ENCODE peak calls at places on chromosomes 5 and 9, in eight cellular contexts. K, Y, J, T, G, I, L and N are unnamed samples.

GRCh38 chr5:78961743-78962142 is 23.4 kb downstream of the ARSB start:
- DNase-seq in Y (no peak), J (peak; percentile 49), K (no peak), G (peak; percentile 65), L (no peak), I (peak; percentile 30), T (peak; percentile 52), N (no peak)

GRCh38 chr5:181088289-181088688 is 42.7 kb downstream of the OR2V1 start:
- DNase-seq in I (peak; percentile 16), G (no peak), L (no peak), Y (no peak), K (no peak), J (no peak), T (no peak), N (peak; percentile 7)

GRCh38 chr5:157116483-157116954 is 7.7 kb upstream of the HAVCR2 start:
- DNase-seq in G (no peak), K (no peak), Y (no peak), J (no peak), L (no peak), T (no peak), I (no peak), N (no peak)

GRCh38 chr5:1594336-1595106 is 70.8 kb upstream of the LPCAT1 start:
- DNase-seq in I (no peak), T (peak; percentile 19), L (peak; percentile 37), K (peak; percentile 85), G (peak; percentile 6), J (peak; percentile 91), Y (peak; percentile 31), N (no peak)

GRCh38 chr9:137077010-137077747 is at the start of gene UAP1L1:
- DNase-seq in Y (peak; percentile 32), L (peak; percentile 25), K (peak; percentile 55), T (no peak), J (peak; percentile 47), G (no peak), I (peak; percentile 87), N (peak; percentile 61)

GRCh38 chr9:107144475-107144874 is 138.6 kb upstream of the RAD23B start:
- DNase-seq in J (no peak), K (no peak), Y (no peak), I (no peak), T (no peak), G (no peak), L (no peak), N (no peak)

GRCh38 chr5:79133121-79133656 is 21.6 kb downstream of the BHMT start:
- DNase-seq in L (no peak), T (peak; percentile 13), Y (no peak), K (no peak), G (peak; percentile 61), J (peak; percentile 71), I (peak; percentile 73), N (peak; percentile 47)

GRCh38 chr9:131720330-131720729 is 19.5 kb downstream of the RAPGEF1 start:
- DNase-seq in L (no peak), I (no peak), T (no peak), G (no peak), K (no peak), J (no peak), Y (no peak), N (no peak)

GRCh38 chr5:95713960-95714710 is 17.0 kb upstream of the RHOBTB3 start:
- DNase-seq in I (no peak), K (no peak), G (no peak), Y (no peak), J (no peak), L (no peak), T (no peak), N (no peak)

GRCh38 chr5:15774632-15775031 is 274.7 kb downstream of the FBXL7 start:
- DNase-seq in K (no peak), I (peak; percentile 6), J (no peak), T (no peak), L (no peak), Y (no peak), G (no peak), N (no peak)

GRCh38 chr5:36390640-36391039 is 88.9 kb upstream of the RANBP3L start:
- DNase-seq in K (no peak), G (no peak), Y (no peak), L (no peak), T (no peak), I (no peak), J (no peak), N (no peak)

GRCh38 chr5:151456321-151456940 is 9.0 kb downstream of the SLC36A1 start:
- DNase-seq in J (no peak), Y (no peak), G (no peak), T (no peak), K (no peak), I (no peak), L (no peak), N (no peak)

GRCh38 chr5:165673499-165673898 is 2168.1 kb downstream of the MAT2B start:
- DNase-seq in G (no peak), L (no peak), T (no peak), I (no peak), Y (no peak), K (no peak), J (no peak), N (no peak)

GRCh38 chr5:1805326-1805725 is 4.1 kb downstream of the NDUFS6 start:
- DNase-seq in K (no peak), Y (no peak), G (no peak), J (no peak), L (no peak), T (no peak), I (no peak), N (no peak)

GRCh38 chr5:158958048-158958994 is 141.4 kb downstream of the EBF1 start:
- DNase-seq in Y (no peak), G (no peak), L (no peak), J (no peak), K (no peak), I (no peak), T (no peak), N (no peak)

GRCh38 chr5:13625616-13626198 is 318.8 kb downstream of the DNAH5 start:
- DNase-seq in G (peak; percentile 47), T (peak; percentile 57), L (no peak), J (peak; percentile 11), I (no peak), Y (no peak), K (no peak), N (peak; percentile 52)

GRCh38 chr5:172003750-172004149 is 2.7 kb downstream of the FBXW11 start:
- DNase-seq in Y (no peak), J (no peak), T (no peak), I (no peak), G (peak; percentile 17), K (no peak), L (no peak), N (no peak)

GRCh38 chr9:129028192-129028966 is at the start of gene SH3GLB2:
- DNase-seq in G (peak; percentile 71), L (peak; percentile 90), T (peak; percentile 86), K (peak; percentile 98), I (peak; percentile 96), J (peak; percentile 93), Y (peak; percentile 86), N (peak; percentile 87)

GRCh38 chr5:83488271-83488670 is 16.7 kb downstream of the VCAN start:
- DNase-seq in Y (no peak), K (no peak), T (no peak), L (no peak), I (no peak), J (peak; percentile 35), G (no peak), N (peak; percentile 39)

GRCh38 chr9:82140471-82140870 is 151.9 kb downstream of the SPATA31D1 start:
- DNase-seq in G (peak; percentile 93), I (no peak), J (no peak), Y (no peak), T (peak; percentile 33), K (peak; percentile 57), L (no peak), N (no peak)

GRCh38 chr5:149371296-149371962 is 7.7 kb downstream of the IL17B start:
- DNase-seq in T (peak; percentile 43), I (peak; percentile 59), J (peak; percentile 64), K (peak; percentile 70), L (peak; percentile 53), Y (peak; percentile 68), G (peak; percentile 46), N (peak; percentile 41)

GRCh38 chr5:52814749-52815148 is 27.0 kb downstream of the ITGA1 start:
- DNase-seq in T (no peak), I (no peak), K (no peak), L (no peak), J (no peak), Y (no peak), G (no peak), N (no peak)

GRCh38 chr9:93808115-93809029 is 146.8 kb downstream of the BARX1 start:
- DNase-seq in I (no peak), G (no peak), L (no peak), T (no peak), K (no peak), J (no peak), Y (no peak), N (no peak)

GRCh38 chr9:684055-684949 is 157.2 kb upstream of the DMRT1 start:
- DNase-seq in K (no peak), J (no peak), T (peak; percentile 88), I (no peak), L (no peak), Y (no peak), G (peak; percentile 78), N (peak; percentile 89)

GRCh38 chr9:13568851-13569618 is 289.5 kb upstream of the MPDZ start:
- DNase-seq in K (no peak), G (no peak), J (peak; percentile 5), I (no peak), Y (no peak), T (peak; percentile 2), L (no peak), N (peak; percentile 18)

GRCh38 chr5:144436007-144436406 is 265.3 kb downstream of the KCTD16 start:
- DNase-seq in G (no peak), J (no peak), Y (no peak), T (no peak), L (no peak), I (no peak), K (no peak), N (no peak)

GRCh38 chr9:101018391-101018990 is 10.0 kb upstream of the PLPPR1 start:
- DNase-seq in I (no peak), G (no peak), J (no peak), L (no peak), Y (no peak), T (no peak), K (no peak), N (no peak)

GRCh38 chr5:15789661-15790060 is 289.7 kb downstream of the FBXL7 start:
- DNase-seq in Y (no peak), G (no peak), I (no peak), L (no peak), J (no peak), T (no peak), K (no peak), N (no peak)

GRCh38 chr5:96090205-96090604 is 128.6 kb upstream of the ELL2 start:
- DNase-seq in J (no peak), G (no peak), K (no peak), L (no peak), I (no peak), T (no peak), Y (no peak), N (peak; percentile 65)

GRCh38 chr9:129379181-129379836 is 201.2 kb upstream of the IER5L start:
- DNase-seq in I (no peak), Y (no peak), K (no peak), L (no peak), T (no peak), G (no peak), J (no peak), N (no peak)

GRCh38 chr9:138066049-138066448 is 188.5 kb downstream of the CACNA1B start:
- DNase-seq in Y (no peak), G (no peak), J (no peak), L (no peak), T (no peak), K (no peak), I (no peak), N (no peak)

GRCh38 chr5:33824516-33825195 is 67.1 kb downstream of the ADAMTS12 start:
- DNase-seq in L (no peak), T (no peak), Y (no peak), G (no peak), J (no peak), K (no peak), I (no peak), N (peak; percentile 94)

GRCh38 chr5:68757813-68758212 is 336.0 kb upstream of the SLC30A5 start:
- DNase-seq in Y (no peak), I (no peak), J (no peak), T (no peak), K (no peak), G (no peak), L (no peak), N (no peak)

GRCh38 chr5:113050606-113051391 is 74.2 kb downstream of the DCP2 start:
- DNase-seq in T (peak; percentile 82), I (peak; percentile 44), G (peak; percentile 67), Y (no peak), L (no peak), K (no peak), J (peak; percentile 72), N (peak; percentile 81)